ENCODE peak calls at places on chromosomes 12 and 14, in five cellular contexts. One of them, this sample, is unnamed.

GRCh38 chr14:76550534-76550933 is 174.6 kb downstream of the ESRRB start:
- DNase-seq in stimulated activated CD8-positive, alpha-beta memory T cell treated with anti-CD3 and anti-CD28 coated beads, Interleukin-15, amount 100 ng/mL, for 24 hours: no peak
- DNase-seq in T follicular helper cell: no peak
- DNase-seq in neural progenitor cell: no peak
- DNase-seq in effector memory CD4-positive, alpha-beta T cell: no peak
- DNase-seq in this sample: no peak

GRCh38 chr14:32692441-32692840 is 246.2 kb upstream of the NPAS3 start:
- DNase-seq in effector memory CD4-positive, alpha-beta T cell: no peak
- DNase-seq in T follicular helper cell: no peak
- DNase-seq in stimulated activated CD8-positive, alpha-beta memory T cell treated with anti-CD3 and anti-CD28 coated beads, Interleukin-15, amount 100 ng/mL, for 24 hours: no peak
- DNase-seq in neural progenitor cell: no peak
- DNase-seq in this sample: no peak

GRCh38 chr12:123095074-123095694 is 55.7 kb downstream of the PITPNM2 start:
- DNase-seq in effector memory CD4-positive, alpha-beta T cell: no peak
- DNase-seq in T follicular helper cell: no peak
- DNase-seq in stimulated activated CD8-positive, alpha-beta memory T cell treated with anti-CD3 and anti-CD28 coated beads, Interleukin-15, amount 100 ng/mL, for 24 hours: no peak
- DNase-seq in neural progenitor cell: no peak
- DNase-seq in this sample: no peak

GRCh38 chr14:74739293-74740030 is 23.7 kb upstream of the YLPM1 start:
- DNase-seq in T follicular helper cell: no peak
- DNase-seq in neural progenitor cell: no peak
- DNase-seq in stimulated activated CD8-positive, alpha-beta memory T cell treated with anti-CD3 and anti-CD28 coated beads, Interleukin-15, amount 100 ng/mL, for 24 hours: no peak
- DNase-seq in effector memory CD4-positive, alpha-beta T cell: no peak
- DNase-seq in this sample: no peak

GRCh38 chr12:57158186-57158585 is 10.8 kb upstream of the LRP1-AS start:
- DNase-seq in T follicular helper cell: no peak
- DNase-seq in neural progenitor cell: no peak
- DNase-seq in stimulated activated CD8-positive, alpha-beta memory T cell treated with anti-CD3 and anti-CD28 coated beads, Interleukin-15, amount 100 ng/mL, for 24 hours: no peak
- DNase-seq in effector memory CD4-positive, alpha-beta T cell: no peak
- DNase-seq in this sample: no peak

GRCh38 chr12:117360551-117361311 is 695 bp downstream of the NOS1 start:
- DNase-seq in stimulated activated CD8-positive, alpha-beta memory T cell treated with anti-CD3 and anti-CD28 coated beads, Interleukin-15, amount 100 ng/mL, for 24 hours: no peak
- DNase-seq in effector memory CD4-positive, alpha-beta T cell: no peak
- DNase-seq in neural progenitor cell: peak; percentile 60
- DNase-seq in T follicular helper cell: no peak
- DNase-seq in this sample: no peak

GRCh38 chr12:7142057-7142644 is 12.0 kb downstream of the CLSTN3 start:
- DNase-seq in stimulated activated CD8-positive, alpha-beta memory T cell treated with anti-CD3 and anti-CD28 coated beads, Interleukin-15, amount 100 ng/mL, for 24 hours: no peak
- DNase-seq in neural progenitor cell: peak; percentile 70
- DNase-seq in effector memory CD4-positive, alpha-beta T cell: peak; percentile 16
- DNase-seq in T follicular helper cell: peak; percentile 36
- DNase-seq in this sample: peak; percentile 68

GRCh38 chr12:124273630-124274029 is 21.3 kb upstream of the RFLNA start:
- DNase-seq in neural progenitor cell: no peak
- DNase-seq in T follicular helper cell: no peak
- DNase-seq in effector memory CD4-positive, alpha-beta T cell: no peak
- DNase-seq in stimulated activated CD8-positive, alpha-beta memory T cell treated with anti-CD3 and anti-CD28 coated beads, Interleukin-15, amount 100 ng/mL, for 24 hours: no peak
- DNase-seq in this sample: peak; percentile 66

GRCh38 chr14:106837870-106838269 is 1311.5 kb downstream of the TMEM121 start:
- DNase-seq in neural progenitor cell: no peak
- DNase-seq in T follicular helper cell: no peak
- DNase-seq in effector memory CD4-positive, alpha-beta T cell: no peak
- DNase-seq in stimulated activated CD8-positive, alpha-beta memory T cell treated with anti-CD3 and anti-CD28 coated beads, Interleukin-15, amount 100 ng/mL, for 24 hours: no peak
- DNase-seq in this sample: no peak

GRCh38 chr12:121537814-121538698 is 42.8 kb downstream of the KDM2B start:
- DNase-seq in effector memory CD4-positive, alpha-beta T cell: no peak
- DNase-seq in stimulated activated CD8-positive, alpha-beta memory T cell treated with anti-CD3 and anti-CD28 coated beads, Interleukin-15, amount 100 ng/mL, for 24 hours: no peak
- DNase-seq in neural progenitor cell: peak; percentile 72
- DNase-seq in T follicular helper cell: peak; percentile 15
- DNase-seq in this sample: peak; percentile 7

GRCh38 chr14:65077318-65077717 is 25.0 kb downstream of the MAX start:
- DNase-seq in neural progenitor cell: no peak
- DNase-seq in stimulated activated CD8-positive, alpha-beta memory T cell treated with anti-CD3 and anti-CD28 coated beads, Interleukin-15, amount 100 ng/mL, for 24 hours: no peak
- DNase-seq in effector memory CD4-positive, alpha-beta T cell: no peak
- DNase-seq in T follicular helper cell: no peak
- DNase-seq in this sample: no peak

GRCh38 chr12:128930591-128930990 is 77.3 kb downstream of the GLT1D1 start:
- DNase-seq in effector memory CD4-positive, alpha-beta T cell: no peak
- DNase-seq in neural progenitor cell: peak; percentile 80
- DNase-seq in stimulated activated CD8-positive, alpha-beta memory T cell treated with anti-CD3 and anti-CD28 coated beads, Interleukin-15, amount 100 ng/mL, for 24 hours: no peak
- DNase-seq in T follicular helper cell: no peak
- DNase-seq in this sample: no peak

GRCh38 chr14:91511014-91511466 is 930 bp upstream of the PPP4R3A start:
- DNase-seq in effector memory CD4-positive, alpha-beta T cell: no peak
- DNase-seq in stimulated activated CD8-positive, alpha-beta memory T cell treated with anti-CD3 and anti-CD28 coated beads, Interleukin-15, amount 100 ng/mL, for 24 hours: no peak
- DNase-seq in T follicular helper cell: no peak
- DNase-seq in neural progenitor cell: peak; percentile 49
- DNase-seq in this sample: no peak

GRCh38 chr12:65958456-65958855 is 134.2 kb downstream of the HMGA2 start:
- DNase-seq in T follicular helper cell: no peak
- DNase-seq in neural progenitor cell: no peak
- DNase-seq in stimulated activated CD8-positive, alpha-beta memory T cell treated with anti-CD3 and anti-CD28 coated beads, Interleukin-15, amount 100 ng/mL, for 24 hours: no peak
- DNase-seq in effector memory CD4-positive, alpha-beta T cell: no peak
- DNase-seq in this sample: no peak

This sample was measured in dermis microvascular lymphatic vessel endothelial cell.